ENCODE peak calls at places on chromosomes 1 and 21, in seven cellular contexts. One of them, this sample, is unnamed.

GRCh38 chr1:27488523-27489138 is 1.3 kb downstream of the WASF2 start:
- DNase-seq in neuronal stem cell: no peak
- DNase-seq in IMR-90: peak
- DNase-seq in mesenchymal stem cell: peak
- DNase-seq in H1: no peak
- DNase-seq in mesendoderm: peak
- DNase-seq in H9: no peak
- DNase-seq in this sample: peak

GRCh38 chr1:223712184-223712855 is at the start of gene CAPN2:
- DNase-seq in IMR-90: peak
- DNase-seq in H1: no peak
- DNase-seq in mesenchymal stem cell: peak
- DNase-seq in H9: peak
- DNase-seq in neuronal stem cell: peak
- DNase-seq in mesendoderm: peak
- DNase-seq in this sample: peak

GRCh38 chr1:40266786-40267535 is 8.9 kb downstream of the ZMPSTE24 start:
- DNase-seq in mesendoderm: no peak
- DNase-seq in neuronal stem cell: no peak
- DNase-seq in mesenchymal stem cell: no peak
- DNase-seq in IMR-90: no peak
- DNase-seq in H1: no peak
- DNase-seq in H9: no peak
- DNase-seq in this sample: no peak

GRCh38 chr1:173798078-173798477 is 26.4 kb upstream of the DARS2 start:
- DNase-seq in IMR-90: no peak
- DNase-seq in H1: no peak
- DNase-seq in mesendoderm: no peak
- DNase-seq in H9: no peak
- DNase-seq in mesenchymal stem cell: no peak
- DNase-seq in neuronal stem cell: no peak
- DNase-seq in this sample: peak

GRCh38 chr1:193325771-193326170 is 139.4 kb upstream of the B3GALT2 start:
- DNase-seq in H9: no peak
- DNase-seq in mesendoderm: peak
- DNase-seq in H1: no peak
- DNase-seq in neuronal stem cell: no peak
- DNase-seq in mesenchymal stem cell: no peak
- DNase-seq in IMR-90: peak
- DNase-seq in this sample: peak

GRCh38 chr1:69129538-69129937 is 438.2 kb upstream of the LRRC7 start:
- DNase-seq in H9: no peak
- DNase-seq in mesenchymal stem cell: no peak
- DNase-seq in IMR-90: no peak
- DNase-seq in mesendoderm: peak
- DNase-seq in H1: no peak
- DNase-seq in neuronal stem cell: no peak
- DNase-seq in this sample: no peak

GRCh38 chr21:37240978-37241377 is 26.2 kb downstream of the VPS26C start:
- DNase-seq in mesenchymal stem cell: no peak
- DNase-seq in IMR-90: no peak
- DNase-seq in neuronal stem cell: no peak
- DNase-seq in mesendoderm: no peak
- DNase-seq in H1: no peak
- DNase-seq in H9: no peak
- DNase-seq in this sample: no peak

GRCh38 chr1:190474587-190475305 is 2.9 kb downstream of the BRINP3 start:
- DNase-seq in neuronal stem cell: no peak
- DNase-seq in H1: no peak
- DNase-seq in mesenchymal stem cell: no peak
- DNase-seq in H9: peak
- DNase-seq in IMR-90: peak
- DNase-seq in mesendoderm: peak
- DNase-seq in this sample: no peak

GRCh38 chr1:1275836-1276235 is 2.2 kb upstream of the UBE2J2 start:
- DNase-seq in neuronal stem cell: no peak
- DNase-seq in H1: no peak
- DNase-seq in mesenchymal stem cell: peak
- DNase-seq in IMR-90: peak
- DNase-seq in H9: no peak
- DNase-seq in mesendoderm: no peak
- DNase-seq in this sample: no peak

GRCh38 chr1:160048335-160048734 is 16.5 kb upstream of the PIGM start:
- DNase-seq in IMR-90: no peak
- DNase-seq in mesendoderm: no peak
- DNase-seq in mesenchymal stem cell: no peak
- DNase-seq in H9: no peak
- DNase-seq in H1: no peak
- DNase-seq in neuronal stem cell: no peak
- DNase-seq in this sample: no peak

GRCh38 chr1:161374373-161374772 is 6.7 kb upstream of the CFAP126 start:
- DNase-seq in mesenchymal stem cell: peak
- DNase-seq in mesendoderm: no peak
- DNase-seq in IMR-90: no peak
- DNase-seq in neuronal stem cell: no peak
- DNase-seq in H1: no peak
- DNase-seq in H9: no peak
- DNase-seq in this sample: peak

GRCh38 chr1:192952646-192953045 is 106.5 kb downstream of the UCHL5 start:
- DNase-seq in mesendoderm: no peak
- DNase-seq in neuronal stem cell: no peak
- DNase-seq in mesenchymal stem cell: peak
- DNase-seq in H1: no peak
- DNase-seq in IMR-90: peak
- DNase-seq in H9: no peak
- DNase-seq in this sample: peak

GRCh38 chr21:35932232-35932911 is 128.0 kb downstream of the SETD4 start:
- DNase-seq in neuronal stem cell: no peak
- DNase-seq in mesendoderm: no peak
- DNase-seq in H9: no peak
- DNase-seq in IMR-90: peak
- DNase-seq in mesenchymal stem cell: peak
- DNase-seq in H1: no peak
- DNase-seq in this sample: peak

GRCh38 chr21:31258073-31258472 is 86.0 kb downstream of the TIAM1 start:
- DNase-seq in neuronal stem cell: no peak
- DNase-seq in mesenchymal stem cell: no peak
- DNase-seq in H1: no peak
- DNase-seq in IMR-90: no peak
- DNase-seq in mesendoderm: no peak
- DNase-seq in H9: no peak
- DNase-seq in this sample: no peak

GRCh38 chr1:82755671-82756070 is 954.9 kb downstream of the ADGRL2 start:
- DNase-seq in IMR-90: no peak
- DNase-seq in H9: no peak
- DNase-seq in H1: no peak
- DNase-seq in neuronal stem cell: no peak
- DNase-seq in mesendoderm: no peak
- DNase-seq in mesenchymal stem cell: no peak
- DNase-seq in this sample: no peak

GRCh38 chr1:210001751-210002150 is 63.7 kb downstream of the SYT14 start:
- DNase-seq in H9: no peak
- DNase-seq in IMR-90: no peak
- DNase-seq in mesenchymal stem cell: peak
- DNase-seq in mesendoderm: peak
- DNase-seq in H1: no peak
- DNase-seq in neuronal stem cell: no peak
- DNase-seq in this sample: no peak

GRCh38 chr1:202439308-202439707 is 90.8 kb downstream of the PPP1R12B start:
- DNase-seq in mesenchymal stem cell: no peak
- DNase-seq in neuronal stem cell: no peak
- DNase-seq in mesendoderm: no peak
- DNase-seq in H9: no peak
- DNase-seq in H1: no peak
- DNase-seq in IMR-90: no peak
- DNase-seq in this sample: no peak

GRCh38 chr1:179709841-179710329 is 33.2 kb upstream of the FAM163A start:
- DNase-seq in mesenchymal stem cell: no peak
- DNase-seq in H1: no peak
- DNase-seq in H9: no peak
- DNase-seq in IMR-90: peak
- DNase-seq in neuronal stem cell: no peak
- DNase-seq in mesendoderm: no peak
- DNase-seq in this sample: peak

GRCh38 chr1:115251856-115252255 is 86.2 kb downstream of the NGF start:
- DNase-seq in H9: no peak
- DNase-seq in mesendoderm: no peak
- DNase-seq in IMR-90: peak
- DNase-seq in neuronal stem cell: no peak
- DNase-seq in mesenchymal stem cell: peak
- DNase-seq in H1: no peak
- DNase-seq in this sample: no peak

GRCh38 chr1:48697066-48697707 is 79.5 kb downstream of the BEND5 start:
- DNase-seq in mesendoderm: peak
- DNase-seq in IMR-90: peak
- DNase-seq in neuronal stem cell: peak
- DNase-seq in H9: peak
- DNase-seq in mesenchymal stem cell: peak
- DNase-seq in H1: no peak
- DNase-seq in this sample: peak

GRCh38 chr1:5597171-5597864 is 394.9 kb downstream of the NPHP4 start:
- DNase-seq in H1: no peak
- DNase-seq in IMR-90: no peak
- DNase-seq in mesenchymal stem cell: no peak
- DNase-seq in neuronal stem cell: no peak
- DNase-seq in mesendoderm: no peak
- DNase-seq in H9: no peak
- DNase-seq in this sample: no peak

GRCh38 chr1:110163591-110163990 is 13.3 kb downstream of the SLC6A17 start:
- DNase-seq in mesenchymal stem cell: no peak
- DNase-seq in H1: no peak
- DNase-seq in neuronal stem cell: no peak
- DNase-seq in mesendoderm: peak
- DNase-seq in H9: no peak
- DNase-seq in IMR-90: no peak
- DNase-seq in this sample: no peak

GRCh38 chr1:67642694-67643093 is 42.3 kb upstream of the GADD45A start:
- DNase-seq in H9: no peak
- DNase-seq in mesenchymal stem cell: no peak
- DNase-seq in mesendoderm: no peak
- DNase-seq in IMR-90: no peak
- DNase-seq in H1: no peak
- DNase-seq in neuronal stem cell: peak
- DNase-seq in this sample: no peak

GRCh38 chr1:30778156-30778978 is 20.8 kb upstream of the LAPTM5 start:
- DNase-seq in neuronal stem cell: no peak
- DNase-seq in H1: no peak
- DNase-seq in IMR-90: peak
- DNase-seq in mesenchymal stem cell: peak
- DNase-seq in H9: no peak
- DNase-seq in mesendoderm: no peak
- DNase-seq in this sample: no peak

DNA sequence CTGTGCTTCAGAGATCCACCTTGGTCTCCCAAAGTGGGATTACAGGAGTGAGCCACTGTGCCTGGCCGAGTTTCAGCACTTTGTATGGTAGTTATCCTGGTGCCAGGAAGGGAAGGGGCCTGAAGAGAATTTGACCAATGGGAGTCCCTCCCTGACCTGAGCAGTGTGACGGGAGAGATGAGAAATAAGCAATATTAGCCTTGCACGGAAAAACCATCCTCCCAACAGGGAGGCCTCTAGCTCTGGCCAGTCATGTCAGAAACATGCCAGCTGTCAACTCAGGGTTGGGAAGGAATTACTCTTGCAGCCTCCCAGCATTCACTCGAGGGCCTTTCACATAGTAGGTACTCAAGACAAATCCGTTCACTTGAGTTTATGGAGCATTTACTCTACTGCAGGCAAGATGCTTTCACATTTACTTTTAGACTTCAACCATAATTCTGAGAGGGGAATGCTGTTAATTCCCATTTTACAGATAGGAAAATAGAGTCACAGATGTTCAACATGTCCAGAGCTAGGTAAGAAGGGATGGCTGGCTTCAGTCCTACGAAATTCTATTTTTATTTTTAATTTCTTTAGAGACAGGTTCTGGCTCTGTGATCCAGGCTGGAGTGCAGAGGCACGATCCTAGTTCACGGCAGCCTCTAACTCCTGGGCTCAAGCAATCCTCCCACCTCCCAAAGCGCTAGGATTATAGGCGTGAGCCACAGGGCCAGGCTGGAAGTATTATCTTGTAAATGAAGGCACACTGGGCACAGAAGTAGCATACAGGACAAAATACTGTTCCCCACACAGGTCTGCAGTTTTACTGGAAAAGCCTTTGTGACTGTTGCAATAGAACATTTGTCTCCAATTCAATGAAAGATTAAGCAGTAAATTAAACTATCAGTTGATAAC is 3.2 kb upstream of the ATP13A2 start:
- DNase-seq in H9: peak
- DNase-seq in mesendoderm: peak
- DNase-seq in mesenchymal stem cell: no peak
- DNase-seq in IMR-90: peak
- DNase-seq in H1: no peak
- DNase-seq in neuronal stem cell: no peak
- DNase-seq in this sample: peak
- H3K18ac ChIP-seq in H9: no peak
- H3K18ac ChIP-seq in mesendoderm: no peak
- H3K18ac ChIP-seq in mesenchymal stem cell: no peak
- H3K18ac ChIP-seq in IMR-90: no peak
- H3K18ac ChIP-seq in H1: peak
- H3K18ac ChIP-seq in neuronal stem cell: no peak
- H3K18ac ChIP-seq in this sample: no peak

DNA sequence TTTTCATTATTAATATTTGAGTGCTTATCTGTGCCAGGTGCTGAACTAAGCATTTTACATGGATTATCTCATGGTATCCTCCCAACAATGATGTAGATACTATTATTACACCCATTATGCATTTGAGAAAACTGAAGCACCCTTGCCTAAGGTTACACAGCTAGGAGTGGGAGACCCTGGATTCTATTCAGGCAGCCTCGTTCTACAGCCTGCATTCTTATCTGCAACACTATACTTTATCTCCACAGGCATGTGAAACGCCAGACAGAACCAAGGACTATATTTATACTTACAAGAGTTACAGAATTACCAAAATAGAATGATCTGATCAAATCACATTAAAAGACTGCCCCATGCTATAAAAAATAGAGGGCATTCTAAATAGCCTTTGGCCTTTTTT is 22.4 kb downstream of the LPAR3 start:
- DNase-seq in mesendoderm: no peak
- DNase-seq in H1: no peak
- DNase-seq in mesenchymal stem cell: no peak
- DNase-seq in H9: no peak
- DNase-seq in neuronal stem cell: no peak
- DNase-seq in IMR-90: no peak
- DNase-seq in this sample: no peak
- H2BK120ac ChIP-seq in mesendoderm: no peak
- H2BK120ac ChIP-seq in H1: no peak
- H2BK120ac ChIP-seq in mesenchymal stem cell: no peak
- H2BK120ac ChIP-seq in H9: no peak
- H2BK120ac ChIP-seq in neuronal stem cell: no peak
- H2BK120ac ChIP-seq in IMR-90: no peak
- H2BK120ac ChIP-seq in this sample: no peak

GRCh38 chr1:43556772-43557171 is 26.1 kb downstream of the PTPRF start:
- DNase-seq in mesenchymal stem cell: no peak
- DNase-seq in mesendoderm: no peak
- DNase-seq in H9: no peak
- DNase-seq in IMR-90: no peak
- DNase-seq in H1: no peak
- DNase-seq in neuronal stem cell: no peak
- DNase-seq in this sample: no peak
- H4K8ac ChIP-seq in mesenchymal stem cell: no peak
- H4K8ac ChIP-seq in mesendoderm: no peak
- H4K8ac ChIP-seq in H9: no peak
- H4K8ac ChIP-seq in IMR-90: no peak
- H4K8ac ChIP-seq in H1: no peak
- H4K8ac ChIP-seq in neuronal stem cell: no peak
- H4K8ac ChIP-seq in this sample: no peak

GRCh38 chr1:7960867-7961198 is 678 bp upstream of the PARK7 start:
- DNase-seq in H1: no peak
- DNase-seq in mesendoderm: no peak
- DNase-seq in mesenchymal stem cell: no peak
- DNase-seq in H9: no peak
- DNase-seq in neuronal stem cell: no peak
- DNase-seq in IMR-90: no peak
- DNase-seq in this sample: no peak
- H3K18ac ChIP-seq in H1: no peak
- H3K18ac ChIP-seq in mesendoderm: peak
- H3K18ac ChIP-seq in mesenchymal stem cell: no peak
- H3K18ac ChIP-seq in H9: no peak
- H3K18ac ChIP-seq in neuronal stem cell: no peak
- H3K18ac ChIP-seq in IMR-90: no peak
- H3K18ac ChIP-seq in this sample: no peak

This sample was measured in trophoblast cell.